ENCODE peak calls at places on chromosomes 12 and 14, in six cellular contexts. One of them, this sample, is unnamed.

GRCh38 chr12:54586620-54587019 is 1.8 kb downstream of the PPP1R1A start:
- DNase-seq in transverse colon: no peak
- DNase-seq in A549: no peak
- DNase-seq in esophagus muscularis mucosa: no peak
- DNase-seq in GM23338: no peak
- DNase-seq in tibial artery: no peak
- DNase-seq in this sample: no peak

GRCh38 chr14:37650356-37651037 is 55.1 kb downstream of the TTC6 start:
- DNase-seq in transverse colon: no peak
- DNase-seq in A549: no peak
- DNase-seq in esophagus muscularis mucosa: no peak
- DNase-seq in GM23338: peak; percentile 28
- DNase-seq in tibial artery: no peak
- DNase-seq in this sample: no peak

GRCh38 chr14:104912053-104912452 is 12.6 kb upstream of the PLD4 start:
- DNase-seq in transverse colon: no peak
- DNase-seq in A549: no peak
- DNase-seq in esophagus muscularis mucosa: no peak
- DNase-seq in GM23338: no peak
- DNase-seq in tibial artery: no peak
- DNase-seq in this sample: no peak

GRCh38 chr12:57096099-57096572 is 7.2 kb downstream of the NAB2 start:
- DNase-seq in transverse colon: no peak
- DNase-seq in A549: no peak
- DNase-seq in esophagus muscularis mucosa: no peak
- DNase-seq in GM23338: no peak
- DNase-seq in tibial artery: no peak
- DNase-seq in this sample: no peak

GRCh38 chr14:100383727-100384158 is 60.6 kb downstream of the SLC25A47 start:
- DNase-seq in transverse colon: peak; percentile 75
- DNase-seq in A549: peak; percentile 73
- DNase-seq in esophagus muscularis mucosa: no peak
- DNase-seq in GM23338: peak; percentile 88
- DNase-seq in tibial artery: no peak
- DNase-seq in this sample: no peak

GRCh38 chr12:10959777-10960176 is 20.7 kb upstream of the TAS2R14 start:
- DNase-seq in transverse colon: no peak
- DNase-seq in A549: no peak
- DNase-seq in esophagus muscularis mucosa: no peak
- DNase-seq in GM23338: no peak
- DNase-seq in tibial artery: no peak
- DNase-seq in this sample: no peak

GRCh38 chr14:61247935-61248334 is 33.2 kb downstream of the TMEM30B start:
- DNase-seq in transverse colon: no peak
- DNase-seq in A549: no peak
- DNase-seq in esophagus muscularis mucosa: no peak
- DNase-seq in GM23338: no peak
- DNase-seq in tibial artery: no peak
- DNase-seq in this sample: no peak

GRCh38 chr12:114355389-114356088 is 50.4 kb downstream of the TBX5 start:
- DNase-seq in transverse colon: no peak
- DNase-seq in A549: no peak
- DNase-seq in esophagus muscularis mucosa: no peak
- DNase-seq in GM23338: peak; percentile 82
- DNase-seq in tibial artery: no peak
- DNase-seq in this sample: no peak

GRCh38 chr14:106809615-106810014 is 1283.2 kb downstream of the TMEM121 start:
- DNase-seq in transverse colon: no peak
- DNase-seq in A549: no peak
- DNase-seq in esophagus muscularis mucosa: peak; percentile 78
- DNase-seq in GM23338: no peak
- DNase-seq in tibial artery: no peak
- DNase-seq in this sample: no peak

GRCh38 chr14:105086833-105087307 is 21.6 kb upstream of the GPR132 start:
- DNase-seq in transverse colon: peak; percentile 80
- DNase-seq in A549: peak; percentile 63
- DNase-seq in esophagus muscularis mucosa: peak; percentile 96
- DNase-seq in GM23338: peak; percentile 93
- DNase-seq in tibial artery: peak; percentile 84
- DNase-seq in this sample: peak; percentile 82

GRCh38 chr12:48199784-48200198 is 3.3 kb downstream of the OR10AD1 start:
- DNase-seq in transverse colon: no peak
- DNase-seq in A549: no peak
- DNase-seq in esophagus muscularis mucosa: peak; percentile 86
- DNase-seq in GM23338: peak; percentile 21
- DNase-seq in tibial artery: no peak
- DNase-seq in this sample: no peak

GRCh38 chr14:99066378-99066777 is 205.6 kb downstream of the BCL11B start:
- DNase-seq in transverse colon: no peak
- DNase-seq in A549: no peak
- DNase-seq in esophagus muscularis mucosa: no peak
- DNase-seq in GM23338: no peak
- DNase-seq in tibial artery: no peak
- DNase-seq in this sample: no peak

GRCh38 chr14:59282366-59282765 is 93.9 kb downstream of the DAAM1 start:
- DNase-seq in transverse colon: no peak
- DNase-seq in A549: no peak
- DNase-seq in esophagus muscularis mucosa: no peak
- DNase-seq in GM23338: no peak
- DNase-seq in tibial artery: no peak
- DNase-seq in this sample: no peak

GRCh38 chr14:45426685-45427282 is 173.8 kb upstream of the MIS18BP1 start:
- DNase-seq in transverse colon: no peak
- DNase-seq in A549: peak; percentile 11
- DNase-seq in esophagus muscularis mucosa: no peak
- DNase-seq in GM23338: peak; percentile 93
- DNase-seq in tibial artery: no peak
- DNase-seq in this sample: no peak

GRCh38 chr14:68379510-68380303 is 413.2 kb downstream of the ZFP36L1 start:
- DNase-seq in transverse colon: peak; percentile 83
- DNase-seq in A549: no peak
- DNase-seq in esophagus muscularis mucosa: no peak
- DNase-seq in GM23338: no peak
- DNase-seq in tibial artery: no peak
- DNase-seq in this sample: no peak
- H3K27ac ChIP-seq in transverse colon: peak overlapping the region; percentile 78
- H3K27ac ChIP-seq in A549: peak overlapping the region; percentile 26
- H3K27ac ChIP-seq in esophagus muscularis mucosa: peak overlapping the region; percentile 47
- H3K27ac ChIP-seq in GM23338: no peak overlapping the region
- H3K27ac ChIP-seq in tibial artery: peak overlapping the region; percentile 56
- H3K27ac ChIP-seq in this sample: peak overlapping the region; percentile 73

GRCh38 chr12:1581973-1582708 is 12.2 kb downstream of the FBXL14 start:
- DNase-seq in transverse colon: no peak
- DNase-seq in A549: no peak
- DNase-seq in esophagus muscularis mucosa: no peak
- DNase-seq in GM23338: no peak
- DNase-seq in tibial artery: no peak
- DNase-seq in this sample: no peak

GRCh38 chr12:1584326-1584725 is 10.1 kb downstream of the FBXL14 start:
- DNase-seq in transverse colon: no peak
- DNase-seq in A549: no peak
- DNase-seq in esophagus muscularis mucosa: no peak
- DNase-seq in GM23338: no peak
- DNase-seq in tibial artery: no peak
- DNase-seq in this sample: no peak

GRCh38 chr12:1580526-1580925 is 13.9 kb downstream of the FBXL14 start:
- DNase-seq in transverse colon: no peak
- DNase-seq in A549: no peak
- DNase-seq in esophagus muscularis mucosa: no peak
- DNase-seq in GM23338: no peak
- DNase-seq in tibial artery: no peak
- DNase-seq in this sample: no peak

GRCh38 chr12:1582709-1583050 is 11.7 kb downstream of the FBXL14 start:
- DNase-seq in transverse colon: no peak
- DNase-seq in A549: no peak
- DNase-seq in esophagus muscularis mucosa: no peak
- DNase-seq in GM23338: no peak
- DNase-seq in tibial artery: no peak
- DNase-seq in this sample: no peak

DNA sequence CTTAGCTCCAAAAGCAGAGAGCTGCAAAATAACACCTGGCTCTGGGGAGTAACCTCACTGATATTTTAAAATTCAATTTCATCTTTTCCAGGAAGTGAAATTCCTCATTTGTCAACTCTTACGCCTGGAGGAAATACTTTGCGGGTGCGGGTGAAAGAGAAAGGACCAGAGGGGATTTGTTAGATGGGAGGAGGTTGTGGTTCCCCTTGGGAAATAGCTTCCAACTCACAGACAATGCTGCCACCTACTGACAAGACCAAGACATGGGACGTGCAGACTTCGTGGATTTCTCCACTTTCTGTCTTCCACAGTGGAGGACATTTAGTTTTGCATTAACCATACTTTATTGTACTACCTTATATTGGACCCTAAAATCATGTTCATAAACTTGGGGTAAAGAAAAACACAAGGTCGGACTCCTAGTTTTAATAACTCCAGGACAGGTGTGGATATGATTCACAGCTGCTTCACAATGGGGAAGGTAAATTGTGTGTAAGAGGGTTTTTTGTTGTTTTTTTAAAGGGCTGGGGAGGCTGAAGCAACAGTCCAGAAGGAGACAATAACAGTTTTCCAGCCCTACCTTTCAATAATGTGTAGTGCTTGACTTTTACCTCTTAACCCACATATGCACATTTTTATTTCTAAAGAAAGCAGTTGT is 10.8 kb downstream of the FBXL14 start:
- DNase-seq in transverse colon: peak; percentile 85
- DNase-seq in A549: peak; percentile 74
- DNase-seq in esophagus muscularis mucosa: no peak
- DNase-seq in GM23338: peak; percentile 91
- DNase-seq in tibial artery: peak; percentile 80
- DNase-seq in this sample: no peak
- H3K4me3 ChIP-seq in transverse colon: no peak overlapping the region
- H3K4me3 ChIP-seq in A549: no peak overlapping the region
- H3K4me3 ChIP-seq in esophagus muscularis mucosa: peak overlapping the region; percentile 41
- H3K4me3 ChIP-seq in GM23338: no peak overlapping the region
- H3K4me3 ChIP-seq in tibial artery: peak overlapping the region; percentile 7
- H3K4me3 ChIP-seq in this sample: peak overlapping the region; percentile 58

GRCh38 chr14:102479777-102480176 is 29.8 kb downstream of the ANKRD9 start:
- DNase-seq in transverse colon: peak; percentile 65
- DNase-seq in A549: no peak
- DNase-seq in esophagus muscularis mucosa: no peak
- DNase-seq in GM23338: no peak
- DNase-seq in tibial artery: no peak
- DNase-seq in this sample: no peak
- H3K27ac ChIP-seq in transverse colon: peak overlapping the region; percentile 39
- H3K27ac ChIP-seq in A549: no peak overlapping the region
- H3K27ac ChIP-seq in esophagus muscularis mucosa: peak overlapping the region; percentile 4
- H3K27ac ChIP-seq in GM23338: no peak overlapping the region
- H3K27ac ChIP-seq in tibial artery: no peak overlapping the region
- H3K27ac ChIP-seq in this sample: no peak overlapping the region

DNA sequence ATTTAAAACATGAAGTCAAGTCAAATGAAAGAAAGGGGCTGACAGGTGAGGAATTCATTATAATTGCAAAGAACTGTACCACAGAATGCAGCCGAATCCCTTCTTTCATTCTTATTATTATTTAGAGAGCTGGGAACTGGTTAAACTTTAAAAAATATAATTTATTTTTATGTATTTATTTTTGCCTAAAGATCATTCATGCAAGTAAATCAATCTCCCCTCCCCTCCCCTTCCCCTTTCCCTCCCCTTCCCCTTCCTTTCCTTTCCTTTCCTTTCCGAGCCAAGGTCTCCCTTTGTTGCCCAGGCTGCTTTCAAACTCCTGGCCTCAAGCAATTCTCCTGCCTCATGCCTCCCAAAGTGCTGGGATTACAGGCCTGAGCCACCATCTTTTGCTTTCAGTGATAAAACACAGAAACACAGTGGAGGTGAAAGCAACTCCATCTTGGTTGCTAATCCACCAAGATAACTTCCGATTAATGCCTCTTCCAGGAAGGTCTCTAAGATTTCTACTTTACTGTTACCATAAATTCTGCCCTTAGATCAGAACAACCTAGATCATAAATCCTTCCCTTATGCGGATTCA is 6.0 kb upstream of the UBC start:
- DNase-seq in transverse colon: no peak
- DNase-seq in A549: no peak
- DNase-seq in esophagus muscularis mucosa: no peak
- DNase-seq in GM23338: peak; percentile 47
- DNase-seq in tibial artery: peak; percentile 15
- DNase-seq in this sample: no peak
- H3K4me3 ChIP-seq in transverse colon: no peak overlapping the region
- H3K4me3 ChIP-seq in A549: peak overlapping the region; percentile 39
- H3K4me3 ChIP-seq in esophagus muscularis mucosa: no peak overlapping the region
- H3K4me3 ChIP-seq in GM23338: peak overlapping the region; percentile 52
- H3K4me3 ChIP-seq in tibial artery: no peak overlapping the region
- H3K4me3 ChIP-seq in this sample: no peak overlapping the region

GRCh38 chr14:54175298-54175942 is 218.8 kb upstream of the BMP4 start:
- DNase-seq in transverse colon: peak; percentile 67
- DNase-seq in A549: peak; percentile 55
- DNase-seq in esophagus muscularis mucosa: no peak
- DNase-seq in GM23338: peak; percentile 93
- DNase-seq in tibial artery: peak; percentile 67
- DNase-seq in this sample: no peak
- H3K27ac ChIP-seq in transverse colon: peak overlapping the region; percentile 1
- H3K27ac ChIP-seq in A549: no peak overlapping the region
- H3K27ac ChIP-seq in esophagus muscularis mucosa: no peak overlapping the region
- H3K27ac ChIP-seq in GM23338: no peak overlapping the region
- H3K27ac ChIP-seq in tibial artery: no peak overlapping the region
- H3K27ac ChIP-seq in this sample: no peak overlapping the region

DNA sequence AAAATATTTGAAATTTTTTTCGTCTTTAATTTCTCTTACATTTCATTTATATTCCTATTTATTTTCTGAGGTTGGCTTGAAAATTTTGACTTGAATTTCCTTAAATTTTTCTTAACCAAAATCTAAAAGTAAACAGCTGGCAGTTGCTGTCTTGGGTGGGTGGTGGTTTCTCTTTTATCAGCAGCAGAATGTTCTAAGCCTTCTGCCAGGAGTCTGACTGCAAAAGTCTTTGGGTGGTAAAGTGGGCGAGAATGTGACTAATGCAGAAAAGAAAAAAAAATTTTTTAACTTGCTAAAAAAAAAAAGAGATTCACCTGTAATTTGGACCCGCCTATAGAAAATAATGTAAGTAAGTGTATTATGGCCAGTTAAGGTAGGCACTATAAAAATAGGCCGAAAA is 2.5 kb downstream of the FGFR1OP2 start:
- DNase-seq in transverse colon: no peak
- DNase-seq in A549: no peak
- DNase-seq in esophagus muscularis mucosa: no peak
- DNase-seq in GM23338: no peak
- DNase-seq in tibial artery: no peak
- DNase-seq in this sample: no peak
- H3K4me3 ChIP-seq in transverse colon: no peak overlapping the region
- H3K4me3 ChIP-seq in A549: no peak overlapping the region
- H3K4me3 ChIP-seq in esophagus muscularis mucosa: no peak overlapping the region
- H3K4me3 ChIP-seq in GM23338: no peak overlapping the region
- H3K4me3 ChIP-seq in tibial artery: peak overlapping the region; percentile 69
- H3K4me3 ChIP-seq in this sample: peak overlapping the region; percentile 96

This sample was measured in coronary artery.